ENCODE peak calls at places on chromosome 6, in ten cellular contexts. A, X, C, N, L, G, P, K, V and S are unnamed samples.
A peak's percentile ranks its signal among the peaks of the same experiment; 100 is the strongest.

GRCh38 chr6:48061630-48062029 is 49.4 kb downstream of the PTCHD4 start:
- DNase-seq in L (no peak), C (peak; percentile 67), A (peak; percentile 54), G (no peak), X (no peak), K (no peak), N (no peak), P (no peak), V (no peak), S (no peak)

GRCh38 chr6:132746049-132746448 is 11.7 kb downstream of the VNN2 start:
- DNase-seq in P (no peak), G (no peak), A (no peak), X (no peak), C (no peak), K (no peak), L (no peak), V (no peak), N (no peak), S (no peak)

GRCh38 chr6:32166411-32167061 is 2.1 kb downstream of the EGFL8 start:
- DNase-seq in A (no peak), P (no peak), X (no peak), N (no peak), V (no peak), K (peak; percentile 24), G (no peak), C (no peak), L (no peak), S (no peak)

GRCh38 chr6:169589293-169589692 is 112.5 kb downstream of the WDR27 start:
- DNase-seq in C (no peak), V (no peak), G (no peak), A (no peak), N (no peak), L (no peak), P (peak; percentile 24), K (no peak), X (peak; percentile 23), S (peak; percentile 14)

GRCh38 chr6:112184996-112185395 is 69.4 kb downstream of the LAMA4 start:
- DNase-seq in X (no peak), C (no peak), V (no peak), G (no peak), L (no peak), K (no peak), N (no peak), P (no peak), A (no peak), S (no peak)

GRCh38 chr6:90586675-90587638 is at the start of gene MAP3K7:
- DNase-seq in V (peak; percentile 97), P (peak; percentile 93), K (peak; percentile 95), A (peak; percentile 95), X (peak; percentile 96), L (peak; percentile 95), N (peak; percentile 89), G (peak; percentile 91), C (peak; percentile 98), S (peak; percentile 83)

GRCh38 chr6:118295336-118295735 is 252.8 kb upstream of the PLN start:
- DNase-seq in A (no peak), X (no peak), P (no peak), K (no peak), L (no peak), V (no peak), G (no peak), N (no peak), C (no peak), S (no peak)

GRCh38 chr6:16778521-16778920 is 17.3 kb upstream of the ATXN1 start:
- DNase-seq in G (no peak), P (no peak), K (no peak), C (no peak), X (no peak), A (no peak), L (no peak), N (no peak), V (no peak), S (no peak)

GRCh38 chr6:67885081-67886033 is 749.7 kb upstream of the ADGRB3 start:
- DNase-seq in A (no peak), X (no peak), V (no peak), P (no peak), N (no peak), L (no peak), G (no peak), C (no peak), K (no peak), S (no peak)

GRCh38 chr6:67881706-67882065 is 753.4 kb upstream of the ADGRB3 start:
- DNase-seq in N (no peak), L (no peak), K (no peak), X (no peak), V (no peak), G (no peak), C (no peak), P (no peak), A (no peak), S (no peak)

GRCh38 chr6:67882436-67883311 is 752.4 kb upstream of the ADGRB3 start:
- DNase-seq in G (no peak), N (no peak), C (no peak), K (no peak), V (no peak), X (no peak), P (no peak), A (no peak), L (no peak), S (no peak)

GRCh38 chr6:67884442-67884841 is 750.6 kb upstream of the ADGRB3 start:
- DNase-seq in V (no peak), A (no peak), K (no peak), N (no peak), C (no peak), L (no peak), P (no peak), G (no peak), X (no peak), S (no peak)

DNA sequence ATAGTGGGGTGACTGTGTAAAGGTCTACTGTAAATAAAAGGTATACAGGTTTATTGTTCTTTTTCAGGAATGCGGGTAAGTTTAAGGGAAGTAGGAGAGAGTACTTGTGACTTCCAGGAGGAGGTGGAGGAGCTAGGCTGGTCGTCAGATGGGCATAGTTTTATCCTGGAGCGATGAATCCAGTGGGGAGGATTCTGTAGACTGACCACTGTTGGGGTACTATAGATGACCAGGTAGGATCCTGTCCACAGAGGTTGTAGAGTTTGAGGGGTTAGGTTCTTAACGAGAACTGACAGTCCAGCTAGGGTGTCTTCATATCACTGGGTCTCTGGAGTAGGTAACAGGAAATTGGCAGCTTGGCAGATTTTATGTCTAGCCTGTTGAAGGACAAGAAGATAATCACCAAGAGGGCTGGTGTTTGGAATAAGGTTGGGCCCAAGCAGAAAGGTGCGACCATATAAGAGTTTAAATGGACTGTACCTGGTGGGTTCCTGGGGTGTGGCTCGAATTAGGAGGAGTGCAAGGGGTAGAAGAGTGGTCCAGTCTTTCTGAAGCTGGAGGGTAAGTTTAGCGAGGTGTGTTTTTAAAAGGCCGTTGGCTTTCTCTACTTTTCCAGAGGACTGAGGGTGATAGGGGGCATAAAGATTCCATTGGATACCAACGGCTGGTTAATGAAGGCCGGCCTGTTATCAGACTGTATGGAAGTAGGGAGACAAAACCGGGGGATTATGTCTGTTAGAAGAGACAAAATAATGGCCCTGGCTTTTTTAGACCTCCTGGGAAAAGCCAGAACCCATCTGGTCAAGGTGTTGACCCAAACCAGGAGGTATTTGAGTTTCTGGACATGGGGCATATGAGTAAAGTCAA is 751.3 kb upstream of the ADGRB3 start:
- DNase-seq in X (no peak), N (no peak), K (no peak), A (no peak), L (no peak), P (no peak), G (no peak), C (no peak), V (no peak), S (no peak)
- H3K4me1 ChIP-seq in X (peaks cover 3% of the 10 kb centered on the region), N (no peaks in the 10 kb centered on the region), K (no peaks in the 10 kb centered on the region), A (no peaks in the 10 kb centered on the region), L (no peaks in the 10 kb centered on the region), P (no peaks in the 10 kb centered on the region), G (no peaks in the 10 kb centered on the region), C (no peaks in the 10 kb centered on the region), V (no peaks in the 10 kb centered on the region), S (no peaks in the 10 kb centered on the region)

DNA sequence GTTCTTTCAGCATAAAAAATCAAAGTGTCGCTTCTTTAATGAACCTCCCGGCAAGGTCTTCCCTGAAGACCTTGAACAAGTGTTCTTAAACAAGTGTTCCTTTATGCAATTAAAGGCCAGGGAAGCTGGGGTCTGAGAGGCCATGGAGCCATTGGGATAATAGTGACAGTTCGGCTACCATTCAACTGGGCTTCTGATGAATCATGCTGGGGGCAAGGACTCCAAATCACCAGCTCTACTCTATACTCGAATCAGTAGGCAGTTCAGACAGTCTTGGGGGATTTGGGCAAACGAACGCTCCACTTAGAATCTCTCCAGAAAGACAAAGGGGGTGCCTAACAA is 34.7 kb upstream of the EZR start:
- DNase-seq in G (no peak), P (no peak), C (no peak), A (no peak), N (no peak), V (no peak), L (no peak), X (no peak), K (no peak), S (no peak)
- H3K27ac ChIP-seq in G (peak overlapping the region; percentile 91), P (peak overlapping the region; percentile 99), C (peak overlapping the region; percentile 26), A (peak overlapping the region; percentile 99), N (no peak overlapping the region), V (no peak overlapping the region), L (no peak overlapping the region), X (peak overlapping the region; percentile 74), K (peak overlapping the region; percentile 78), S (peak overlapping the region; percentile 95)

GRCh38 chr6:63389191-63389844 is 69.5 kb upstream of the LGSN start:
- DNase-seq in C (no peak), V (no peak), A (no peak), L (no peak), G (no peak), K (no peak), N (no peak), P (no peak), X (no peak), S (no peak)

GRCh38 chr6:63394656-63395308 is 75.0 kb upstream of the LGSN start:
- DNase-seq in A (no peak), V (no peak), L (no peak), G (no peak), N (no peak), C (no peak), K (no peak), P (no peak), X (no peak), S (no peak)

GRCh38 chr6:63395388-63395787 is 75.6 kb upstream of the LGSN start:
- DNase-seq in X (no peak), K (no peak), A (no peak), P (no peak), L (no peak), N (no peak), C (no peak), V (no peak), G (no peak), S (no peak)

GRCh38 chr6:63392092-63392724 is 72.4 kb upstream of the LGSN start:
- DNase-seq in G (no peak), L (no peak), N (no peak), V (no peak), K (no peak), A (no peak), C (no peak), X (no peak), P (no peak), S (no peak)

DNA sequence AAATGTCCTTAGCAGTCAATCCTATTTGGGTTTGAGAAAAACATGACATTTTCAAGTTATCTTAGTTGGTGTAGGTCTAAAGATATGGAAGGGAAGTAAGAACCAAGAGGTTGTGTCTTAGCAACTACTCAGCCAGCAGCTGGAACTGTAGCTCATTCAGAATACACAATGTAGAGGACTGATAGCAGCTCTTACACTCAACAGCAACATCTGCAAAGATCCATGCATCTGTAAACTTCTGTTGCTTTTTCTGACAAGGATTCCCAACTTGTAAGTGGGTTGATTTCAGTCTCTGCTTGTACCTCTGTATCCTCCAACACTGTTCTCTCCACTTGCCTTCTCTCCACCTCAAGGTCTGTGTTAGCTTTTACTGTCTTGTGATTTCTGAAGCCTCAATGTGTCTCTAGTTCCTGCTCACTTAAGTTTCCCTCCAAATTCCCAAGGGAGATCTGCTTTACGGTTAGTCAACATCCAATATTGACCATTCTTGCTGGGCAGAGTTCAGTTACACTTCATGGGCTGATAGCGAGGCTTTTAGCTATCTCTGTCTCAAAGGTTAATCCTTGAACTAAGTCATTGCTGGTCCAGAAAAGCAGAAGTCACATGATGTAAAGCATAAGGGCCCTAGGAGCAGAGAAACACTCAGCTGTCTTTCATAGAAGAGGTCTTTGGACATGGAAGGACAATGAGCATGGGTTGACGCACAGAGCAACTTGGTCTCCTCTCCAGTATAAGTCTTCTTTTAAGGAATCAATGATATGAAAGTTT is 71.6 kb upstream of the LGSN start:
- DNase-seq in L (peak; percentile 99), C (no peak), P (no peak), K (no peak), G (no peak), N (no peak), V (no peak), A (no peak), X (no peak), S (no peak)
- H3K4me1 ChIP-seq in L (peaks cover 56% of the 10 kb centered on the region), C (no peaks in the 10 kb centered on the region), P (no peaks in the 10 kb centered on the region), K (no peaks in the 10 kb centered on the region), G (no peaks in the 10 kb centered on the region), N (no peaks in the 10 kb centered on the region), V (no peaks in the 10 kb centered on the region), A (no peaks in the 10 kb centered on the region), X (no peaks in the 10 kb centered on the region), S (no peaks in the 10 kb centered on the region)

DNA sequence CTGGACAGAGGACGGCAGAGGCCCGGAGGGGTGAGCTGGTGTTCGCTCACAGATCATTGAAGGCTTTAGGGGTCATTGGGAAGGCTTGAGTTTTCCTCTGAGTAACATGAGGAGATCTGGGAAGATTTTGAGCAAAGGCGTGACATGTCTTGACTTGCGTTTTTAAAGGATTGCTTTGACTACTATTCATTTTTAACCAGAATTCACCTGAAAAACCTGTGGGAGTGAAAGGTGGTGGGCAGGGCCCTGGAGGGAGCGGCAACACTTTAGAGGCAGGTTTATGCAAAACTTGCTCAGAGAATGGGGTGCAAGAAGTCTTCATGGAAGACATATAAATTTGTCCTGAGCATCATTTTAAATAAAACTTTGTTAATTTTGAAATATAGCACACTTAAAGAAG is 72.2 kb upstream of the EEF1E1 start:
- DNase-seq in P (peak; percentile 32), K (no peak), L (no peak), X (no peak), N (no peak), V (no peak), A (no peak), G (no peak), C (no peak), S (no peak)
- H3K27ac ChIP-seq in P (no peak overlapping the region), K (no peak overlapping the region), L (no peak overlapping the region), X (no peak overlapping the region), N (no peak overlapping the region), V (no peak overlapping the region), A (no peak overlapping the region), G (no peak overlapping the region), C (no peak overlapping the region), S (no peak overlapping the region)